ENCODE peak calls at places on chromosomes 1 and 21, in ten cellular contexts. R, I, W, L, P, A, V, Z, S and D are unnamed samples.

GRCh38 chr1:20009212-20009611 is 29.8 kb upstream of the PLA2G2A start:
- DNase-seq in P (no peak), R (no peak), Z (no peak), V (no peak), L (no peak), W (peak; percentile 0), A (no peak), S (no peak), I (no peak), D (no peak)

GRCh38 chr21:35860181-35860869 is 200.0 kb downstream of the SETD4 start:
- DNase-seq in R (no peak), S (no peak), W (no peak), Z (no peak), V (no peak), L (no peak), A (no peak), P (no peak), I (no peak), D (no peak)

GRCh38 chr1:63817152-63817667 is 43.4 kb downstream of the ROR1 start:
- DNase-seq in Z (no peak), I (peak; percentile 78), P (no peak), A (peak; percentile 58), R (peak; percentile 73), L (no peak), W (peak; percentile 62), V (no peak), S (no peak), D (no peak)

GRCh38 chr1:12435639-12436344 is 182.2 kb downstream of the DHRS3 start:
- DNase-seq in A (peak; percentile 75), L (no peak), I (peak; percentile 55), V (no peak), P (no peak), W (peak; percentile 34), S (no peak), R (peak; percentile 48), Z (peak; percentile 16), D (no peak)

GRCh38 chr1:63874278-63874880 is 100.6 kb downstream of the ROR1 start:
- DNase-seq in R (no peak), P (no peak), S (no peak), W (peak; percentile 46), I (peak; percentile 35), A (peak; percentile 81), Z (peak; percentile 33), L (no peak), V (no peak), D (no peak)

GRCh38 chr1:230849451-230850194 is 18.7 kb downstream of the C1orf198 start:
- DNase-seq in V (peak; percentile 57), P (no peak), S (no peak), R (peak; percentile 95), Z (peak; percentile 93), A (peak; percentile 98), L (no peak), I (peak; percentile 94), W (peak; percentile 97), D (peak; percentile 77)

GRCh38 chr1:43349594-43350306 is 9.0 kb upstream of the CDC20 start:
- DNase-seq in W (peak; percentile 29), S (no peak), L (no peak), Z (no peak), P (no peak), I (peak; percentile 26), A (peak; percentile 95), V (peak; percentile 46), R (peak; percentile 35), D (no peak)

GRCh38 chr1:11337536-11338350 is 64.7 kb downstream of the UBIAD1 start:
- DNase-seq in W (peak; percentile 8), S (peak; percentile 77), Z (no peak), R (peak; percentile 43), L (peak; percentile 18), P (peak; percentile 25), V (peak; percentile 29), I (peak; percentile 38), A (no peak), D (no peak)

GRCh38 chr1:12453400-12454343 is 164.3 kb downstream of the DHRS3 start:
- DNase-seq in A (no peak), Z (no peak), S (no peak), I (no peak), V (no peak), L (no peak), R (no peak), W (no peak), P (no peak), D (no peak)

GRCh38 chr21:45429221-45430164 is 24.5 kb downstream of the COL18A1 start:
- DNase-seq in S (no peak), Z (no peak), R (no peak), W (no peak), V (no peak), A (no peak), P (no peak), L (no peak), I (no peak), D (no peak)

GRCh38 chr1:74205236-74205635 is 7.2 kb downstream of the FPGT start:
- DNase-seq in S (no peak), V (no peak), P (no peak), L (no peak), A (peak; percentile 76), R (peak; percentile 25), I (peak; percentile 14), Z (peak; percentile 69), W (peak; percentile 29), D (no peak)

DNA sequence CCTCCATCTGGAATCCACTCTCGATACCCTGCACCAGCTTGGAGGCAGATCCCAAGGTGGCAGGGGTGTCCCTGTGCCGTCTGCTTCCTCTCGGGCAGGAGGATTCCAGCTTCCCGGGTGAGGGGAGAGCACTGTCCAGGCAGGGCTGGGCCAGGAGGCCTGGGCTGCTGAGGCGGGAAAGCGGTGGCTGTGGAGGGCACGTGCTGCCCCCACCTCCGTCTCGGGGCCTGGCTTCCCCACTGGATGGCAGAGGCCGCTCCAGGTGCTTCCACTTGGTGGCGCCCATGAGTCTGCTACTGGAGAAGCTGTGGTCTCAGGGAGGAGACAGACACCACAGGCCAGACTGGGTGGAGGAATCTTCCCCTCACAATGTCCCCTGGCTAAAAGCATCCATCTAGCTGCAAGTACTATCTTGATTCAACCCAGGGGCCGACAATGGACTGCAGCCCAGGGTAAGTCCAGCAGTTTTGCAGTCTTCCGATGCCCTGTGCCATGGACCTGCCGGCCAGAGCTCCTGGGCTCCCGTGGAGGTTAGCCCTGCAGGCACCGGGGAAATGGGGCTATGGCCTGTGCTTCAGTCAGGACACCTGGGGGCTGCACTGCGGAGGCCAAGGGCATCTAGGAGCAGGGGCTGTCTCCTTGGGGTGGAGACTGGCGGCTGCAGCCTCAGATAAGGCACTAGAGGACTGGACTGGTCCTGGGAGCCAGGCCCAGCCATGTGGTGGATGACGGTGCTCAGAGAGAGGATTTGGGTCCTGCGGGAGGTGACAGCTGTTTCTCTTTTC is 41.3 kb upstream of the EIF4G3 start:
- DNase-seq in A (no peak), R (peak; percentile 50), W (peak; percentile 9), L (no peak), P (no peak), V (no peak), I (peak; percentile 29), S (no peak), Z (no peak), D (no peak)
- TF ChIP-seq CTCF in A (peak; percentile 11), R (peak; percentile 68), W (peak; percentile 45), L (no peak), P (peak; percentile 11), V (peak; percentile 54), I (peak; percentile 67), S (peak; percentile 31), Z (peak; percentile 43), D (peak; percentile 52)

GRCh38 chr21:43816611-43817071 is 27.3 kb downstream of the RRP1 start:
- DNase-seq in I (no peak), R (no peak), A (no peak), P (no peak), V (no peak), W (no peak), L (no peak), Z (no peak), S (no peak), D (no peak)
- TF ChIP-seq CTCF in I (no peak), R (peak; percentile 30), A (no peak), P (no peak), V (no peak), W (no peak), L (peak; percentile 45), Z (no peak), S (no peak), D (no peak)

GRCh38 chr1:111990026-111990877 is 784 bp upstream of the KCND3 start:
- DNase-seq in Z (peak; percentile 15), W (no peak), I (peak; percentile 10), L (no peak), S (no peak), P (peak; percentile 6), A (peak; percentile 26), V (no peak), R (no peak), D (no peak)

GRCh38 chr1:111992396-111992985 is 3.0 kb upstream of the KCND3 start:
- DNase-seq in Z (no peak), V (no peak), I (no peak), P (no peak), L (no peak), W (no peak), S (no peak), R (no peak), A (no peak), D (no peak)

GRCh38 chr1:111988743-111989453 is 570 bp downstream of the KCND3 start:
- DNase-seq in L (no peak), P (no peak), I (no peak), R (no peak), A (no peak), V (no peak), W (no peak), Z (no peak), S (no peak), D (no peak)

GRCh38 chr1:111989531-111990025 is at the start of gene KCND3:
- DNase-seq in L (no peak), A (peak; percentile 37), I (peak; percentile 27), P (peak; percentile 17), Z (peak; percentile 38), S (no peak), W (no peak), R (peak; percentile 29), V (no peak), D (no peak)

DNA sequence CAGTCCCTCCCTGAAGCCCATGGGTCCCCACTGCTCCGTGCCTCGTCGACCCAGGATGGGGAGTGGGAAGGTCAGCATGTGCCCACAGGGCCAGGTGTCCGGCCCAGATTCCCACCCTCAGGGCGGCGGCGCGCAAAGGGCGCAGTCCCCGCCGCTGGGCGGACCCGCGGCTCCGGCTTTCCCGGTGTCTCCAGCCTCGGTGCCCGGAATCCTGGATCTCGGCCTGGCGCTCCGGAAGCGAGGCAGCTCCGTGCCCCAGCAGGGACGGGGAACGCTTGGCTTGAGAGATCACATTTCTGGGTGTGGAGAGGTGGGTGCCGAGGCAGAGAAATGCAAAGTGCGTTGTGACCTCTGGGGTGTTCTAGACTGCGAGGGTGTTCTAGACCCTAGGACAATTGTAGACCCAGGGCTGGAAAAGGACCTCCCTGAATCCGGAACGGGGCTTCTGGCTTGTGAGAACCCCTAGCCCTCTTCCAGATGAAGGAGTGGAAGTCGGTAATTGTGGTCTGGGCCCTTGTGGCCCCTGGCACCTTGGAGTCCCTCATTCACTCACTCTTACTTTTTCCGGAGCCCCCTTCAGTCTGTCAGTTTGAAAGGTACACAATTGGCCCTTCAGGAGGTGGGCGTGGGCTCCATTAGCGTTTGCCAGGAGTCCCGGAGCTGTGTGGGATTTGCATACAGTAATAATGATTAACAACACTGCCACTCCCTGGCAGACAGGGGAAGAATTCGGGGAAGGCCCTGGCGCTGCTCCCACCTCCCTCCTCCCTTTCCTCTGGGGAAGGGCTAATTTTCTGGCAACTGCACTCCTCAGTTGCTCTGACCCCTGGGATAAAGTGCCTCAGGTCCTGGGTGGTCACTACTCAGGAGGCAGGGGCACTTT is 1.7 kb upstream of the KCND3 start:
- DNase-seq in R (peak; percentile 8), P (no peak), A (peak; percentile 36), L (no peak), I (peak; percentile 60), W (peak; percentile 35), Z (peak; percentile 42), S (no peak), V (no peak), D (no peak)
- TF ChIP-seq CTCF in R (peak; percentile 12), P (no peak), A (peak; percentile 15), L (peak; percentile 65), I (peak; percentile 16), W (peak; percentile 18), Z (peak; percentile 30), S (no peak), V (peak; percentile 8), D (peak; percentile 21)

GRCh38 chr1:247373721-247374141 is 42.1 kb upstream of the ZNF496 start:
- DNase-seq in W (peak; percentile 36), R (peak; percentile 62), P (no peak), S (peak; percentile 64), V (no peak), A (peak; percentile 14), L (no peak), Z (no peak), I (peak; percentile 52), D (no peak)
- TF ChIP-seq CTCF in W (peak; percentile 55), R (peak; percentile 72), P (no peak), S (peak; percentile 50), V (peak; percentile 47), A (peak; percentile 54), L (peak; percentile 88), Z (peak; percentile 48), I (peak; percentile 64), D (peak; percentile 43)